ENCODE peak calls at places on chromosomes 7 and 10, in four cellular contexts. K is HepG2, G is PC-3, T is endothelial cell of umbilical vein. Q is an unnamed sample.

GRCh38 chr10:62726142-62726541 is 78.4 kb upstream of the ADO start:
- DNase-seq in K (no peak), G (peak), T (no peak), Q (no peak)

GRCh38 chr10:125531470-125531869 is 151.5 kb downstream of the TEX36 start:
- DNase-seq in K (no peak), G (no peak), T (no peak), Q (no peak)

GRCh38 chr10:86648706-86649426 is 5.5 kb upstream of the OPN4 start:
- DNase-seq in K (no peak), G (peak), T (no peak), Q (no peak)

GRCh38 chr10:21510218-21511070 is 15.0 kb downstream of the SKIDA1 start:
- DNase-seq in K (no peak), G (no peak), T (no peak), Q (no peak)

GRCh38 chr7:114645451-114645850 is 230.8 kb downstream of the FOXP2 start:
- DNase-seq in K (no peak), G (no peak), T (no peak), Q (no peak)

GRCh38 chr7:117750612-117751563 is 122.4 kb downstream of the CTTNBP2 start:
- DNase-seq in K (peak), G (peak), T (peak), Q (peak)

GRCh38 chr7:27942711-27943110 is 202.7 kb downstream of the TAX1BP1 start:
- DNase-seq in K (no peak), G (no peak), T (no peak), Q (no peak)

GRCh38 chr10:110496553-110497437 is 912 bp upstream of the DUSP5 start:
- DNase-seq in K (no peak), G (peak), T (peak), Q (no peak)

GRCh38 chr7:78959471-78959870 is 494.0 kb downstream of the MAGI2 start:
- DNase-seq in K (no peak), G (peak), T (no peak), Q (no peak)

GRCh38 chr7:144785491-144785890 is 50.4 kb downstream of the TPK1 start:
- DNase-seq in K (no peak), G (no peak), T (no peak), Q (no peak)

GRCh38 chr7:130493275-130493868 is 1.5 kb downstream of the MEST start:
- DNase-seq in K (no peak), G (no peak), T (peak), Q (no peak)

GRCh38 chr7:28626191-28626590 is 213.9 kb downstream of the CREB5 start:
- DNase-seq in K (no peak), G (peak), T (no peak), Q (no peak)

GRCh38 chr7:143415696-143416095 is 7.0 kb upstream of the EPHA1 start:
- DNase-seq in K (no peak), G (peak), T (no peak), Q (no peak)

GRCh38 chr7:103573479-103574058 is 127.6 kb upstream of the SLC26A5 start:
- DNase-seq in K (peak), G (peak), T (peak), Q (peak)

GRCh38 chr10:110965216-110965615 is 45.8 kb downstream of the SHOC2 start:
- DNase-seq in K (no peak), G (no peak), T (no peak), Q (no peak)

GRCh38 chr7:116969371-116969902 is 16.1 kb downstream of the ST7 start:
- DNase-seq in K (no peak), G (no peak), T (no peak), Q (no peak)

GRCh38 chr7:24464846-24465245 is 108.4 kb upstream of the PALS2 start:
- DNase-seq in K (no peak), G (no peak), T (no peak), Q (no peak)
- H3K9ac ChIP-seq in K (no peak), G (no peak), T (no peak), Q (no peak)

GRCh38 chr10:1492641-1493040 is 244.7 kb downstream of the ADARB2 start:
- DNase-seq in K (no peak), G (no peak), T (no peak), Q (no peak)
- H2AFZ ChIP-seq in K (no peak), G (no peak), T (no peak), Q (no peak)

GRCh38 chr10:59047957-59048618 is 128.4 kb upstream of the PHYHIPL start:
- DNase-seq in K (no peak), G (no peak), T (no peak), Q (peak)
- H3K27ac ChIP-seq in K (no peak), G (no peak), T (no peak), Q (no peak)

GRCh38 chr10:25641576-25641975 is 292.5 kb upstream of the MYO3A start:
- DNase-seq in K (no peak), G (no peak), T (no peak), Q (no peak)
- H3K9ac ChIP-seq in K (no peak), G (no peak), T (no peak), Q (no peak)

GRCh38 chr7:977326-978048 is 2.1 kb upstream of the COX19 start:
- DNase-seq in K (peak), G (no peak), T (no peak), Q (no peak)
- H2AFZ ChIP-seq in K (no peak), G (no peak), T (no peak), Q (no peak)

DNA sequence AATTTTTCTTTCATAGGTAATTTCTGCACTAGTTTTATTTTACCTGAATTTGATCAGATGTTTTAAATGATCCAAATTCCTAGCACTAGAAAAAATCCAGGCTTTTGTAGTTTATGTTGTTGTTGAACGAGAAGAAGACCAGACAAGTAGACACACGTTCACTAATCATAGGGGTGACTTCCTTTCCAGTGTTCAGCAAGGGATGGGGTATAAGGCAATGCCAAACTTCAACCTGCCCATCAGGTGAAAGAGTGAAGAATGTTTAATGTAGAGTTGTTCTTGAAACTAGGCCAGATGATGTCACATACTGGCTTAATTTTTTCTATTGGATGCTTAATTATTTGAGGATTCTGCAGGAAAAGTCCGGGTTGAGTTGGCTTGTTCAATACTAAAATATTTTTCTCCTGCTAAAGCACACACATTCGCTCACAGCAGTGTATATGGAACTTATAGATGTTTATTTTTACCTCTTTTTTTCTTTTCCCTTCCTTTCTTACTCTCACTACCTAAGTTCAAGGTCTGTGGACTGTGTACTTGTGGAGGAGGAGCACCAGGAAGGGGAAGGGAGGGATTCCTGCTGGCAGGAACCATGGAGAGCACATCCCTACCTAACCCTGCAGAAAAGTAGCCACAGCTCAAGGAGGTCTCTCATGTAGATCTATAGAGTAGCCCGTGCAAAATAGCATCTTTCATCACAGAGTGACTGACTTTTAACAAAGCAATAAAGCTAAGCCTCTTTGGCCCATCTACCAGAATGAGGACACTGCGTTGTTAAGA is 23.1 kb upstream of the AKR1E2 start:
- DNase-seq in K (no peak), G (no peak), T (no peak), Q (no peak)
- H3K27ac ChIP-seq in K (no peak), G (no peak), T (no peak), Q (no peak)

GRCh38 chr10:132539431-132539839 is 1.8 kb downstream of the INPP5A start:
- DNase-seq in K (no peak), G (no peak), T (no peak), Q (no peak)
- H3K9ac ChIP-seq in K (no peak), G (no peak), T (no peak), Q (peak)

Q was measured in Karpas-422.